ENCODE peak calls at places on chromosomes 5 and 9, in seven cellular contexts. F, G, B, R, O, N and J are unnamed samples.

GRCh38 chr9:74662616-74663015 is 165.5 kb downstream of the RORB start:
- DNase-seq in B (no peak), R (no peak), N (no peak), F (no peak), O (no peak), G (no peak), J (no peak)

GRCh38 chr5:172502969-172503368 is 48.6 kb upstream of the SH3PXD2B start:
- DNase-seq in F (peak), B (peak), R (no peak), G (peak), N (no peak), O (peak), J (no peak)

GRCh38 chr9:128370752-128371621 is at the start of gene URM1:
- DNase-seq in R (peak), O (peak), G (peak), N (peak), B (peak), F (peak), J (peak)

GRCh38 chr5:69167488-69167845 is 517 bp downstream of the CCNB1 start:
- DNase-seq in O (no peak), R (no peak), N (no peak), G (no peak), B (no peak), F (no peak), J (no peak)

GRCh38 chr9:127057970-127058644 is 64.3 kb downstream of the ANGPTL2 start:
- DNase-seq in O (no peak), F (no peak), B (peak), R (no peak), N (no peak), G (no peak), J (no peak)

GRCh38 chr5:150304481-150305081 is 1.9 kb upstream of the ARSI start:
- DNase-seq in N (no peak), B (no peak), R (no peak), F (no peak), G (no peak), O (no peak), J (no peak)

GRCh38 chr5:79878721-79879336 is 112.2 kb downstream of the MTX3 start:
- DNase-seq in G (no peak), F (no peak), O (peak), N (no peak), B (no peak), R (peak), J (no peak)

GRCh38 chr9:114216081-114216480 is 60.7 kb downstream of the COL27A1 start:
- DNase-seq in O (no peak), F (no peak), G (no peak), B (no peak), R (no peak), N (no peak), J (peak)

GRCh38 chr9:113602126-113603119 is 138.9 kb downstream of the RGS3 start:
- DNase-seq in B (no peak), O (peak), R (peak), N (peak), G (peak), F (peak), J (no peak)

GRCh38 chr5:143418140-143418866 is 14.8 kb upstream of the NR3C1 start:
- DNase-seq in R (no peak), N (no peak), O (peak), B (no peak), G (no peak), F (no peak), J (no peak)

GRCh38 chr9:36316629-36317317 is 58.5 kb upstream of the GNE start:
- DNase-seq in G (no peak), F (no peak), B (no peak), R (no peak), O (peak), N (peak), J (no peak)

GRCh38 chr9:128937310-128938165 is 9.9 kb downstream of the DOLK start:
- DNase-seq in F (peak), B (no peak), R (no peak), G (peak), N (no peak), O (no peak), J (no peak)

GRCh38 chr9:30796806-30797205 is 1587.6 kb upstream of the ACO1 start:
- DNase-seq in F (no peak), N (no peak), G (no peak), O (no peak), R (no peak), B (no peak), J (no peak)

GRCh38 chr9:9913276-9913832 is 699.4 kb downstream of the PTPRD start:
- DNase-seq in R (no peak), G (no peak), O (peak), F (no peak), N (no peak), B (no peak), J (no peak)

GRCh38 chr5:9240431-9240830 is 305.4 kb downstream of the SEMA5A start:
- DNase-seq in R (no peak), N (no peak), B (no peak), O (no peak), F (no peak), G (no peak), J (no peak)

GRCh38 chr5:9401786-9402472 is 143.9 kb downstream of the SEMA5A start:
- DNase-seq in G (no peak), F (no peak), R (no peak), O (no peak), N (no peak), B (no peak), J (no peak)

GRCh38 chr9:123343428-123344272 is 12.3 kb upstream of the CRB2 start:
- DNase-seq in G (no peak), N (no peak), O (no peak), F (no peak), B (no peak), R (no peak), J (no peak)
- TF ChIP-seq POLR2AphosphoS5 in G (no peak), N (no peak), O (no peak), F (no peak), B (no peak), R (no peak), J (no peak)

GRCh38 chr9:109551651-109552050 is 53.5 kb upstream of the PTPN3 start:
- DNase-seq in F (no peak), B (no peak), N (no peak), G (no peak), R (no peak), O (no peak), J (no peak)
- H3K4me3 ChIP-seq in F (no peak), B (no peak), N (no peak), G (no peak), R (no peak), O (no peak), J (no peak)

GRCh38 chr5:86500947-86501346 is 116.8 kb upstream of the COX7C start:
- DNase-seq in R (no peak), G (no peak), O (no peak), B (no peak), N (no peak), F (no peak), J (no peak)
- TF ChIP-seq POLR2AphosphoS5 in R (no peak), G (no peak), O (no peak), B (no peak), N (no peak), F (no peak), J (no peak)

DNA sequence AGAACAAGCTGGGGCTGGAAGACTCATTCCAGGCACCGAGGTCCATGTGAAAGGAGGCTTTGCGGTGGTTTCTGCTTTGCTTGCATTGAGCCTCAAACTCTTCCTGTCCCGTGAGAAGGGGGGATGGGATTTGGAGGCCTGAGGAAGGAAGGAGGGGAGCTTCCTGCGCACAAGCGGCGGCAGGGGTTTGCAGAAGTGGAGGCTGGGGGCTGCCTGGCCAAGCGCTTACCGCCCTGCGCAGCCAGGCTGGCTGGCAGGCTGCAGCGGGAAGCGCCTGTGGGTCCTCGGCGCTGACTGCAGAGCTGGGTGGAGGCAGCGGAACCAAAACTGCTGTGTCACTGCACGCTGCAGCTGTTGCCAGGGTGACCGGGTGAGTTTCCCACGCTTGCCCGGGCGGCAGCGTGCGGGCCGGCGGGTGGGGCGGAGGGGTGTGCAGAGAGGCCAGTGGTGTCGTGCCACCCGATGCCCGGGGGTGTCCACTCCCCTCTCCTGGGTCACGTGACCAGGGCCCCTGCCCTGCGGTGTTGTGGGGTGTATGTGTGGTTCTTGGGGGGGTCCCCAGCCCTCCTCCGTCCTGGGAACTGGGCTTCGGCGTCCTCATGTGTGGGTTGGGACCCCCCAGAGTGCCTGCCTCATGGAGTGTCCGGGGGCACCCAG is 81.0 kb downstream of the RXRA start:
- DNase-seq in O (no peak), G (peak), F (peak), N (peak), B (no peak), R (no peak), J (peak)
- H3K4me3 ChIP-seq in O (no peak), G (no peak), F (peak), N (no peak), B (peak), R (no peak), J (peak)

GRCh38 chr5:44808435-44809214 is at the start of gene MRPS30:
- DNase-seq in R (peak), B (peak), G (peak), O (peak), N (peak), F (peak), J (peak)
- TF ChIP-seq POLR2AphosphoS5 in R (peak), B (peak), G (peak), O (peak), N (peak), F (peak), J (peak)

GRCh38 chr9:120567874-120568273 is 12.1 kb downstream of the CDK5RAP2 start:
- DNase-seq in G (no peak), F (no peak), O (no peak), B (no peak), N (no peak), R (no peak), J (no peak)
- H3K4me3 ChIP-seq in G (no peak), F (no peak), O (no peak), B (no peak), N (no peak), R (no peak), J (no peak)

GRCh38 chr5:16505904-16506303 is 40.3 kb upstream of the ZNF622 start:
- DNase-seq in O (no peak), G (no peak), N (no peak), F (no peak), R (no peak), B (no peak), J (no peak)
- TF ChIP-seq POLR2AphosphoS5 in O (no peak), G (no peak), N (no peak), F (no peak), R (no peak), B (no peak), J (no peak)

GRCh38 chr9:107487521-107488399 is 1.8 kb downstream of the KLF4 start:
- DNase-seq in B (no peak), F (peak), N (peak), O (no peak), R (peak), G (peak), J (peak)

GRCh38 chr9:107485451-107486043 is 4.0 kb downstream of the KLF4 start:
- DNase-seq in R (no peak), O (no peak), B (no peak), F (no peak), N (no peak), G (no peak), J (no peak)

GRCh38 chr9:107489144-107489673 is 360 bp downstream of the KLF4 start:
- DNase-seq in F (peak), G (no peak), N (peak), R (no peak), O (no peak), B (no peak), J (no peak)

GRCh38 chr9:107488400-107489143 is 997 bp downstream of the KLF4 start:
- DNase-seq in R (no peak), G (peak), O (no peak), B (peak), N (peak), F (peak), J (peak)

GRCh38 chr9:107486674-107487520 is 2.7 kb downstream of the KLF4 start:
- DNase-seq in R (no peak), G (peak), N (peak), O (no peak), B (no peak), F (peak), J (no peak)
- H3K4me3 ChIP-seq in R (peak), G (peak), N (peak), O (no peak), B (peak), F (peak), J (peak)

DNA sequence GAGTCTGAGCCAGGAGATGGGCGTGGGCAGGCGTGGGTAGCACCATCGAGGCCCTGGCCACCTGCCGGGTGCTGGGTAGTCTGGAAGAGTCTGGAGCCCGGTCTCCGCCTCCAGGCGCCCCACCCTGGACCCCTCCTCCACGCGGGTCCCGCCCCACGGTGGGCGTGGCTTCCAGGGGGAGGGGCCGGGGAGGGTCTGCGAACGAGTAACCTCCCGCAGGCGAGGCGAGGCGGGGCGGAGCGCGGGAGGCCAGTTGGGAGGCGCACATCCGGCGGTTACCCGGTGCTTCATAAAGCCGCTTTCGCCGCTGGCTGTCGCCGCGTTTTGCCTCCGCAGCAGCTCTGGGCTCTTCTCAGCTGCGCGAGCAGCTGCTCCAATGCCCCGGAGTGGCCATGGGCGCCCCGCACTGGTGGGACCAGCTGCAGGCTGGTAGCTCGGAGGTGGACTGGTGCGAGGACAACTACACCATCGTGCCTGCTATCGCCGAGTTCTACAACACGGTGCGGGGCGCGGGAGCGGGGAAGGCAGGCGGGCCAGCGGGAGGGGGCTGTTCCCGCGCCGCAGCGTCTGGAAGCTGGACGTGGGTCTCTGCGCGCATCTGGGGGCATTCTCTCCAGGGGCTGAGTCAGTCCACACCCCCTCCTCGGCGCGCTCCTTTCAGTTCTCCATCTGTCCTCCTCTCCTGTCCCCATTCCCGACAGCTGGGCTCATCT is at the start of gene ACER2:
- DNase-seq in O (peak), B (peak), R (peak), G (peak), F (peak), N (peak), J (peak)
- TF ChIP-seq POLR2AphosphoS5 in O (peak), B (peak), R (peak), G (peak), F (peak), N (peak), J (peak)

GRCh38 chr5:156326718-156327259 is at the start of gene SGCD:
- DNase-seq in G (peak), B (no peak), O (no peak), R (no peak), F (no peak), N (peak), J (peak)
- H3K4me3 ChIP-seq in G (peak), B (peak), O (no peak), R (no peak), F (peak), N (peak), J (peak)